ENCODE peak calls at places on chromosome 2, in five cellular contexts. W is IMR-90, C is neuronal stem cell, X is H9, G is mesendoderm. O is an unnamed sample. For H3K27me3, the result is how much of the 10 kb centered on the place peaks cover.

GRCh38 chr2:69151974-69152373 is 139.0 kb downstream of the ANTXR1 start:
- DNase-seq in W (no peak), C (no peak), X (no peak), G (no peak), O (no peak)

GRCh38 chr2:232890896-232891601 is 21.0 kb downstream of the SNORC start:
- DNase-seq in W (peak), C (no peak), X (peak), G (peak), O (peak)

GRCh38 chr2:231640229-231640628 is 47.6 kb downstream of the TEX44 start:
- DNase-seq in W (no peak), C (no peak), X (no peak), G (no peak), O (no peak)

GRCh38 chr2:11938196-11938595 is 191.8 kb downstream of the LPIN1 start:
- DNase-seq in W (peak), C (no peak), X (no peak), G (no peak), O (peak)

GRCh38 chr2:63053889-63054725 is 3.5 kb downstream of the OTX1 start:
- DNase-seq in W (no peak), C (peak), X (peak), G (peak), O (peak)

GRCh38 chr2:127048618-127048935 is 58.4 kb downstream of the BIN1 start:
- DNase-seq in W (no peak), C (no peak), X (peak), G (no peak), O (no peak)

GRCh38 chr2:16662440-16662839 is 3.2 kb downstream of the CYRIA start:
- DNase-seq in W (peak), C (no peak), X (no peak), G (no peak), O (no peak)

GRCh38 chr2:178592655-178593054 is 112.4 kb downstream of the PLEKHA3 start:
- DNase-seq in W (peak), C (no peak), X (no peak), G (no peak), O (no peak)

GRCh38 chr2:100938031-100939026 is 63.8 kb upstream of the RPL31 start:
- DNase-seq in W (no peak), C (no peak), X (no peak), G (no peak), O (no peak)

GRCh38 chr2:128469875-128470274 is 151.2 kb upstream of the HS6ST1 start:
- DNase-seq in W (no peak), C (no peak), X (no peak), G (no peak), O (no peak)

GRCh38 chr2:239073745-239074530 is 226.1 kb downstream of the TWIST2 start:
- DNase-seq in W (no peak), C (no peak), X (no peak), G (no peak), O (no peak)

GRCh38 chr2:134934641-134935040 is 16.0 kb downstream of the CCNT2 start:
- DNase-seq in W (no peak), C (no peak), X (no peak), G (no peak), O (no peak)

GRCh38 chr2:62423235-62423634 is 82.8 kb downstream of the TMEM17 start:
- DNase-seq in W (peak), C (no peak), X (peak), G (peak), O (no peak)

GRCh38 chr2:47309952-47310800 is 92.8 kb upstream of the MSH2 start:
- DNase-seq in W (peak), C (no peak), X (no peak), G (peak), O (no peak)

GRCh38 chr2:42931818-42932195 is 139.4 kb upstream of the HAAO start:
- DNase-seq in W (peak), C (no peak), X (no peak), G (peak), O (peak)

GRCh38 chr2:188512456-188512855 is 220.8 kb downstream of the GULP1 start:
- DNase-seq in W (peak), C (no peak), X (no peak), G (peak), O (no peak)

GRCh38 chr2:225090746-225091145 is 48.5 kb upstream of the DOCK10 start:
- DNase-seq in W (peak), C (no peak), X (no peak), G (no peak), O (no peak)

GRCh38 chr2:37858725-37859267 is 66.3 kb upstream of the RMDN2 start:
- DNase-seq in W (no peak), C (no peak), X (no peak), G (no peak), O (no peak)

GRCh38 chr2:27223416-27223815 is 6.2 kb downstream of the CAD start:
- DNase-seq in W (no peak), C (no peak), X (no peak), G (no peak), O (no peak)

GRCh38 chr2:220665108-220665471 is 907.0 kb downstream of the EPHA4 start:
- DNase-seq in W (no peak), C (no peak), X (no peak), G (no peak), O (no peak)

GRCh38 chr2:178194600-178195389 is 483 bp downstream of the OSBPL6 start:
- DNase-seq in W (peak), C (peak), X (peak), G (peak), O (peak)

GRCh38 chr2:215736653-215737290 is 276.6 kb downstream of the MREG start:
- DNase-seq in W (peak), C (no peak), X (peak), G (peak), O (peak)

GRCh38 chr2:160407393-160408204 is 86.0 kb downstream of the RBMS1 start:
- DNase-seq in W (peak), C (peak), X (peak), G (peak), O (peak)

GRCh38 chr2:64770781-64771334 is 117.1 kb upstream of the SERTAD2 start:
- DNase-seq in W (peak), C (no peak), X (no peak), G (peak), O (no peak)

GRCh38 chr2:5693288-5694015 is 1.3 kb downstream of the SOX11 start:
- DNase-seq in W (peak), C (no peak), X (peak), G (peak), O (no peak)

GRCh38 chr2:207372483-207372882 is 157.3 kb upstream of the CREB1 start:
- DNase-seq in W (no peak), C (no peak), X (no peak), G (no peak), O (no peak)

GRCh38 chr2:70795164-70795995 is 4.9 kb upstream of the FIGLA start:
- DNase-seq in W (no peak), C (no peak), X (no peak), G (peak), O (no peak)

GRCh38 chr2:70796247-70796646 is 5.8 kb upstream of the FIGLA start:
- DNase-seq in W (no peak), C (no peak), X (no peak), G (peak), O (no peak)

GRCh38 chr2:70797502-70797901 is 7.1 kb upstream of the FIGLA start:
- DNase-seq in W (no peak), C (no peak), X (no peak), G (no peak), O (no peak)

GRCh38 chr2:70801607-70802263 is 11.3 kb upstream of the FIGLA start:
- DNase-seq in W (no peak), C (no peak), X (no peak), G (no peak), O (no peak)

GRCh38 chr2:70799706-70800105 is 9.3 kb upstream of the FIGLA start:
- DNase-seq in W (no peak), C (no peak), X (no peak), G (no peak), O (no peak)
- H3K27ac ChIP-seq in W (no peak), C (no peak), X (no peak), G (no peak), O (no peak)

GRCh38 chr2:169572189-169572588 is 1.5 kb downstream of the FASTKD1 start:
- DNase-seq in W (no peak), C (no peak), X (no peak), G (no peak), O (no peak)

GRCh38 chr2:169572821-169573159 is 875 bp downstream of the FASTKD1 start:
- DNase-seq in W (no peak), C (no peak), X (no peak), G (no peak), O (no peak)

GRCh38 chr2:169573974-169574299 is 272 bp upstream of the FASTKD1 start:
- DNase-seq in W (no peak), C (no peak), X (no peak), G (no peak), O (no peak)

GRCh38 chr2:169571571-169571970 is 2.1 kb downstream of the FASTKD1 start:
- DNase-seq in W (no peak), C (no peak), X (no peak), G (no peak), O (no peak)

GRCh38 chr2:169573160-169573973 is at the start of gene FASTKD1:
- DNase-seq in W (peak), C (peak), X (peak), G (peak), O (peak)
- H3K18ac ChIP-seq in W (peak), C (peak), X (no peak), G (no peak), O (peak)

GRCh38 chr2:180000434-180000833 is 6.7 kb downstream of the CWC22 start:
- DNase-seq in W (peak), C (no peak), X (no peak), G (no peak), O (no peak)

GRCh38 chr2:180004731-180005130 is 2.4 kb downstream of the CWC22 start:
- DNase-seq in W (peak), C (no peak), X (no peak), G (peak), O (no peak)

GRCh38 chr2:180002198-180002597 is 4.9 kb downstream of the CWC22 start:
- DNase-seq in W (no peak), C (no peak), X (no peak), G (no peak), O (no peak)

GRCh38 chr2:180003566-180003965 is 3.5 kb downstream of the CWC22 start:
- DNase-seq in W (no peak), C (no peak), X (no peak), G (peak), O (peak)

GRCh38 chr2:180001726-180002125 is 5.4 kb downstream of the CWC22 start:
- DNase-seq in W (no peak), C (no peak), X (no peak), G (no peak), O (peak)
- H3K27me3 ChIP-seq in W (under half), C (under half), X (under half), G (under half), O (under half)

GRCh38 chr2:153536105-153536504 is 57.5 kb upstream of the RPRM start:
- DNase-seq in W (no peak), C (no peak), X (no peak), G (peak), O (no peak)
- H3K27ac ChIP-seq in W (no peak), C (no peak), X (no peak), G (no peak), O (no peak)

GRCh38 chr2:120733238-120733942 is 2.3 kb upstream of the GLI2 start:
- DNase-seq in W (peak), C (no peak), X (no peak), G (no peak), O (no peak)
- H3K18ac ChIP-seq in W (peak), C (no peak), X (no peak), G (no peak), O (no peak)

DNA sequence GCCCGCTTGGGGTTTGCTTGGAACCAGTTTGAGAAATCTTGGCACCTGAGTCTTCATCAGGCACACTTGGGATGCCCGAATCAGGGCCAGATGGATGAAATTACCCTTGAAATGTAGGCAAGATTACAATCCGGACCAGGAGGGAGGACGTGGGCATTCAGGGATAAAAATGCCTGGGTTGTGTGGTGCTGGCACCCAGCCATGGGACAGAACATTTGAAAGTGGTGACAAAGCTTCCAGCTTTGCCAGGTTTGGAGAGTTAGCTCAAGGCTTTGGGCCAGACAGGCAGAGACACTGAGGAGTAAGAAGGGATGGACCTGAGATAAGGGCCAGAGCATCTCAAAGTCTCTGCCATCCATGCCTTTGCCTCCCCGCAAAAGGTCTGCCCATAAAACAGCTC is 182.2 kb downstream of the TTC32 start:
- DNase-seq in W (no peak), C (no peak), X (no peak), G (no peak), O (no peak)
- H3K27me3 ChIP-seq in W (under half), C (under half), X (under half), G (under half), O (under half)

DNA sequence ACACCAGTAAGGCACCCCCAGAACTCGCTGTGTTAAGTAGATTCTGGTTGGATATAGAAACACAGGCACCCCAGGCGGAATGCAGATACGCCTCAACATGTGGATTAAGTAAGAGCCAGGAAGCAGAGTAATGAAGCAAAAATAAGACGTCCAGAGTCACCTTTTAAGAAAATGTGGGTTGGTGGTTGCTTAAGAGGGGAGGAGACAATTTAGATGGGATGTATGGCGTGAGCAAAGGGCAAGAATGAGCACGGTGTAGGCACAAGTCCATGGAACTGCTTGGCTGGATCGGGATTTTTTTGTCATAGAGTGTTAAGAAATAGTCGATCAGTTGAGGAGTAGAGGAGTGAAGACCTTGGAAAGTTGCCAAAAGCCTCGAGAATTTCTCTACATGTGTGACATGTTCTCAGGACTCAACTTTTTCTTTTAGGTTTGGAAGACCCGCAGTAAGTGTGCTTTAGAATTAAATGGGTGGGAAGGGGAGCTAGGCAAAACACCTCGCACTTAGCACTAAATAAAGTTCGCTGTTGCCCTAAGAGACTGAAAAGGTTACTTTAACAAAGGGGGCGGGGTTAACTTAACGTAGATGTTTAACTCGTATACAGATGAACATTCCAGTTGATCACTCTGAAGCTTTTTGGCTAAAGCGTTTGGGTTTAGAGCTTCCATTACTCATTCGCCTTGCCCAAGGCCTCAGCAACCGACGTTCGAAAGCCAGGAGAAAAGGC is 731 bp upstream of the SLC39A10 start:
- DNase-seq in W (peak), C (no peak), X (no peak), G (no peak), O (no peak)
- H3K27ac ChIP-seq in W (peak), C (peak), X (peak), G (no peak), O (peak)

DNA sequence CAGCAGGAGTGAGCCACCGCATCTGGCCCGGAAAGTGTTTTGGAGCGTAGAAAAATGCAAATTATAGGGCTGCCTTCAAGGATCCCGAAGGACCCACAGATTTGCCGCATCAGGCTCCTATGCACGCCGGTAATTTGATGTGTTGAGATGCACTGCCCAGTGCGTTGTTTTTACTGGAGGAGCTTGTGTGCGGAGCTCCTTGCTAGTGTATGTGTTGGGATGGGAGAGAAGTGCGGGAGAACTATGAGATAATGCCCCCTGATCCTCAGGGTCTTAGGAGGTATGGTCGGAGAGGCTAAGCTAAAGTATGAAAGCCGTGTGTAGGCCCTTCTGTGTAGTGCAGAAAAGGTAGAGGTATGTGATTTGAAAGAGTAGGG is 1.3 kb upstream of the CLASP1 start:
- DNase-seq in W (peak), C (peak), X (peak), G (no peak), O (peak)
- H3K18ac ChIP-seq in W (no peak), C (no peak), X (no peak), G (no peak), O (no peak)

O was measured in trophoblast cell.